ENCODE peak calls at places on chromosomes 11 and 22, in five cellular contexts. C, Z, A, P and I are unnamed samples.

GRCh38 chr11:69599502-69599901 is 41.5 kb upstream of the CCND1 start:
- DNase-seq in C (no peak), Z (no peak), A (no peak), P (no peak), I (no peak)

GRCh38 chr11:66082936-66083698 is 13.0 kb downstream of the PACS1 start:
- DNase-seq in C (no peak), Z (no peak), A (no peak), P (no peak), I (no peak)

GRCh38 chr11:86370922-86371614 is 3.6 kb upstream of the CCDC81 start:
- DNase-seq in C (no peak), Z (no peak), A (no peak), P (no peak), I (no peak)

GRCh38 chr11:59173080-59173963 is 1.4 kb downstream of the DTX4 start:
- DNase-seq in C (peak; percentile 54), Z (no peak), A (no peak), P (peak; percentile 70), I (peak; percentile 68)

GRCh38 chr11:103870821-103871309 is 165.6 kb upstream of the DDI1 start:
- DNase-seq in C (peak; percentile 65), Z (peak; percentile 45), A (no peak), P (no peak), I (no peak)

GRCh38 chr11:58178444-58178843 is 10.4 kb upstream of the OR9Q2 start:
- DNase-seq in C (no peak), Z (no peak), A (no peak), P (no peak), I (no peak)

GRCh38 chr22:49726701-49727101 is 101.0 kb downstream of the BRD1 start:
- DNase-seq in C (no peak), Z (peak; percentile 19), A (no peak), P (no peak), I (no peak)

GRCh38 chr11:66970808-66971442 is 4.2 kb upstream of the C11orf86 start:
- DNase-seq in C (no peak), Z (peak; percentile 72), A (no peak), P (no peak), I (peak; percentile 83)

GRCh38 chr11:129375731-129376657 is at the start of gene BARX2:
- DNase-seq in C (peak; percentile 37), Z (peak; percentile 61), A (no peak), P (peak; percentile 87), I (peak; percentile 62)

GRCh38 chr11:31813242-31813960 is 2.3 kb upstream of the PAX6 start:
- DNase-seq in C (no peak), Z (no peak), A (no peak), P (peak; percentile 41), I (no peak)

GRCh38 chr11:72491001-72491400 is 56.7 kb upstream of the CLPB start:
- DNase-seq in C (no peak), Z (no peak), A (no peak), P (no peak), I (no peak)

GRCh38 chr11:120335596-120335927 is 651 bp upstream of the ARHGEF12 start:
- DNase-seq in C (no peak), Z (no peak), A (no peak), P (no peak), I (no peak)

GRCh38 chr22:44542561-44543222 is 44.7 kb upstream of the RTL6 start:
- DNase-seq in C (no peak), Z (no peak), A (no peak), P (no peak), I (no peak)

GRCh38 chr22:50545522-50546325 is at the start of gene KLHDC7B:
- DNase-seq in C (no peak), Z (no peak), A (no peak), P (no peak), I (no peak)

GRCh38 chr22:32661737-32662586 is 139.5 kb upstream of the TIMP3 start:
- DNase-seq in C (no peak), Z (no peak), A (no peak), P (no peak), I (no peak)

GRCh38 chr11:96187779-96188624 is 155.0 kb downstream of the MAML2 start:
- DNase-seq in C (peak; percentile 37), Z (no peak), A (no peak), P (no peak), I (no peak)